ENCODE peak calls at places on chromosomes 3 and 15, in five cellular contexts. One of them, this sample, is unnamed.

GRCh38 chr3:197376020-197376419 is 77.6 kb upstream of the DLG1 start:
- DNase-seq in HEK293T: no peak
- DNase-seq in LoVo: no peak
- DNase-seq in NCI-H226: peak
- DNase-seq in GDM1: no peak
- DNase-seq in this sample: no peak

GRCh38 chr15:60390231-60390630 is 7.6 kb downstream of the ANXA2 start:
- DNase-seq in GDM1: no peak
- DNase-seq in LoVo: no peak
- DNase-seq in NCI-H226: no peak
- DNase-seq in HEK293T: no peak
- DNase-seq in this sample: no peak

GRCh38 chr3:71095511-71096305 is 487.8 kb downstream of the FOXP1 start:
- DNase-seq in NCI-H226: no peak
- DNase-seq in LoVo: no peak
- DNase-seq in HEK293T: no peak
- DNase-seq in GDM1: no peak
- DNase-seq in this sample: no peak

GRCh38 chr15:95584088-95584487 is 746.4 kb upstream of the NR2F2 start:
- DNase-seq in GDM1: no peak
- DNase-seq in LoVo: no peak
- DNase-seq in HEK293T: no peak
- DNase-seq in NCI-H226: no peak
- DNase-seq in this sample: no peak

GRCh38 chr3:123758081-123758564 is 126.0 kb downstream of the MYLK start:
- DNase-seq in GDM1: no peak
- DNase-seq in LoVo: peak
- DNase-seq in HEK293T: no peak
- DNase-seq in NCI-H226: peak
- DNase-seq in this sample: peak

GRCh38 chr3:186320862-186321568 is 41.0 kb downstream of the DGKG start:
- DNase-seq in LoVo: no peak
- DNase-seq in GDM1: no peak
- DNase-seq in HEK293T: no peak
- DNase-seq in NCI-H226: peak
- DNase-seq in this sample: no peak

GRCh38 chr15:45064386-45064785 is 41.4 kb downstream of the SORD start:
- DNase-seq in LoVo: peak
- DNase-seq in GDM1: no peak
- DNase-seq in HEK293T: no peak
- DNase-seq in NCI-H226: peak
- DNase-seq in this sample: no peak

GRCh38 chr3:126111566-126112475 is 27.9 kb upstream of the SLC41A3 start:
- DNase-seq in NCI-H226: no peak
- DNase-seq in LoVo: no peak
- DNase-seq in HEK293T: no peak
- DNase-seq in GDM1: no peak
- DNase-seq in this sample: peak

GRCh38 chr3:93910085-93910484 is 63.6 kb downstream of the PROS1 start:
- DNase-seq in HEK293T: no peak
- DNase-seq in NCI-H226: no peak
- DNase-seq in LoVo: no peak
- DNase-seq in GDM1: no peak
- DNase-seq in this sample: no peak

GRCh38 chr15:45921978-45922377 is 287.1 kb downstream of the SQOR start:
- DNase-seq in HEK293T: no peak
- DNase-seq in GDM1: no peak
- DNase-seq in LoVo: no peak
- DNase-seq in NCI-H226: no peak
- DNase-seq in this sample: no peak

GRCh38 chr3:144394052-144394451 is 422.4 kb downstream of the DIPK2A start:
- DNase-seq in HEK293T: no peak
- DNase-seq in GDM1: no peak
- DNase-seq in NCI-H226: peak
- DNase-seq in LoVo: no peak
- DNase-seq in this sample: no peak

GRCh38 chr3:151869186-151869585 is 4.3 kb upstream of the SUCNR1 start:
- DNase-seq in HEK293T: no peak
- DNase-seq in GDM1: no peak
- DNase-seq in LoVo: no peak
- DNase-seq in NCI-H226: no peak
- DNase-seq in this sample: no peak

GRCh38 chr3:48058089-48058488 is 41.9 kb upstream of the MAP4 start:
- DNase-seq in LoVo: no peak
- DNase-seq in GDM1: no peak
- DNase-seq in NCI-H226: no peak
- DNase-seq in HEK293T: no peak
- DNase-seq in this sample: no peak

GRCh38 chr15:100131321-100132224 is 210.2 kb downstream of the ADAMTS17 start:
- DNase-seq in NCI-H226: no peak
- DNase-seq in GDM1: peak
- DNase-seq in LoVo: peak
- DNase-seq in HEK293T: no peak
- DNase-seq in this sample: no peak

GRCh38 chr15:34241376-34242350 is 16.8 kb downstream of the EMC4 start:
- DNase-seq in NCI-H226: no peak
- DNase-seq in HEK293T: peak
- DNase-seq in GDM1: peak
- DNase-seq in LoVo: peak
- DNase-seq in this sample: peak

GRCh38 chr15:95958417-95958816 is 372.1 kb upstream of the NR2F2 start:
- DNase-seq in HEK293T: no peak
- DNase-seq in GDM1: no peak
- DNase-seq in NCI-H226: no peak
- DNase-seq in LoVo: no peak
- DNase-seq in this sample: no peak

GRCh38 chr3:157261000-157261399 is 101.1 kb upstream of the CCNL1 start:
- DNase-seq in NCI-H226: no peak
- DNase-seq in LoVo: no peak
- DNase-seq in GDM1: no peak
- DNase-seq in HEK293T: no peak
- DNase-seq in this sample: no peak

GRCh38 chr3:88810455-88810854 is 297.0 kb upstream of the EPHA3 start:
- DNase-seq in GDM1: no peak
- DNase-seq in HEK293T: no peak
- DNase-seq in NCI-H226: no peak
- DNase-seq in LoVo: no peak
- DNase-seq in this sample: no peak

GRCh38 chr15:79923068-79923514 is 26.3 kb upstream of the MTHFS start:
- DNase-seq in LoVo: peak
- DNase-seq in NCI-H226: peak
- DNase-seq in GDM1: no peak
- DNase-seq in HEK293T: peak
- DNase-seq in this sample: peak

GRCh38 chr3:197501879-197502620 is 53.7 kb downstream of the BDH1 start:
- DNase-seq in HEK293T: peak
- DNase-seq in NCI-H226: peak
- DNase-seq in LoVo: peak
- DNase-seq in GDM1: no peak
- DNase-seq in this sample: peak

GRCh38 chr15:98730860-98731711 is 82.7 kb downstream of the IGF1R start:
- DNase-seq in NCI-H226: no peak
- DNase-seq in LoVo: no peak
- DNase-seq in HEK293T: no peak
- DNase-seq in GDM1: no peak
- DNase-seq in this sample: no peak

GRCh38 chr15:41996376-41996775 is 24.0 kb upstream of the EHD4 start:
- DNase-seq in LoVo: no peak
- DNase-seq in GDM1: no peak
- DNase-seq in NCI-H226: no peak
- DNase-seq in HEK293T: no peak
- DNase-seq in this sample: no peak